ENCODE peak calls at places on chromosomes 1 and 21, in four cellular contexts. K, M, J and L are unnamed samples.

GRCh38 chr1:225425211-225425786 is 2.5 kb downstream of the LBR start:
- DNase-seq in K (no peak), J (no peak), M (no peak), L (peak; percentile 54)

GRCh38 chr1:116365353-116365780 is 7.7 kb upstream of the ATP1A1 start:
- DNase-seq in K (no peak), M (no peak), J (no peak), L (no peak)

GRCh38 chr1:19759740-19760089 is 40.0 kb downstream of the TMCO4 start:
- DNase-seq in M (no peak), J (no peak), K (no peak), L (no peak)

GRCh38 chr1:206693029-206693428 is 8.3 kb downstream of the MAPKAPK2 start:
- DNase-seq in K (no peak), J (no peak), M (no peak), L (no peak)

GRCh38 chr1:182587087-182587486 is 2.0 kb downstream of the RNASEL start:
- DNase-seq in J (no peak), M (no peak), K (no peak), L (no peak)

GRCh38 chr1:6554907-6555778 is at the start of gene TAS1R1:
- DNase-seq in J (no peak), M (no peak), K (no peak), L (no peak)

GRCh38 chr1:41322835-41323234 is 38.4 kb upstream of the FOXO6 start:
- DNase-seq in K (peak; percentile 80), M (peak; percentile 47), J (no peak), L (no peak)

GRCh38 chr1:66495490-66495889 is 38.5 kb upstream of the SGIP1 start:
- DNase-seq in J (no peak), K (no peak), M (no peak), L (no peak)

GRCh38 chr1:55284856-55285255 is 69.7 kb upstream of the USP24 start:
- DNase-seq in M (peak; percentile 24), J (no peak), K (peak; percentile 61), L (no peak)

GRCh38 chr21:42320791-42321190 is 5.6 kb upstream of the TFF3 start:
- DNase-seq in M (no peak), K (no peak), J (no peak), L (no peak)

GRCh38 chr1:234231061-234231892 is 142.0 kb upstream of the COA6 start:
- DNase-seq in J (no peak), K (no peak), M (no peak), L (no peak)

GRCh38 chr1:13832536-13832935 is 132.5 kb downstream of the PRDM2 start:
- DNase-seq in K (no peak), J (no peak), M (no peak), L (no peak)

GRCh38 chr21:14645702-14646101 is 99.6 kb upstream of the SAMSN1 start:
- DNase-seq in J (no peak), M (no peak), K (no peak), L (no peak)

GRCh38 chr1:28037946-28038345 is 50.5 kb downstream of the EYA3 start:
- DNase-seq in K (no peak), J (no peak), M (no peak), L (no peak)

GRCh38 chr1:185776521-185776920 is 42.3 kb downstream of the HMCN1 start:
- DNase-seq in K (no peak), M (no peak), J (no peak), L (no peak)

GRCh38 chr1:94552071-94552586 is 10.6 kb upstream of the F3 start:
- DNase-seq in J (no peak), M (no peak), K (no peak), L (no peak)

DNA sequence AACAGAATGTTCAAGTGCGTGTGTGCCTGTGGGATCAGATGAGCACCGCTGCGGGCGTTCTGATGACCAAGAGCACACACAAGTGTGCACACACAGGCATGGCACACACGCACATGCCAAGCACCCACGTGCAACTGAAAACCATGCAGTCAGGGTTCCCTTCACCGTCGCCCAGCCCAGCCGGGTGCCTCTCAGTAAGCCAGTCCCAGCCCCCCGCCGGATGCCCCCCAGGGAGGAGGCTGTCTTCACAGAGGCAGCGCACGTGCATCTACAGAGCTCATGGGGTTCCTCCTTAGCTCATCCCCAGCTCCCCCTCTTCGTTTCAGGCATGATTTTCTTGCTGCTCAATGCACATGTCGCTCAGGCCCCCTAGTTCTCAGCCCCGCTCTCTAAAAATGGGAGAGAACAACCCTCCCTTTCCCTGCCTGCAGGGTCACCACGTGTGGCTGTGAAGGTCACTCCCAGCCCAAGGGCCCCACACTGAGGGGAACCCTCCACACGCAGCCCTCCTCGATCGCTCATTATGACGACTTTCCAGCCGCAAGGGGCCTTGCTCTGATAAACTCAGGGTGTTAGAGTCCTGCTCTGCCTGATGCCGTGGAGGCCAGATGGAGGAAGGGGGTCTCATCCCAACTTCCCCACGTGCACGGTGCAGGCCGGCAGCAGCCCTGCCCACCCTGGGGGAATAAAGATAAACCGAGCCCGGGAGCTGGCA is 30.4 kb upstream of the ARHGEF16 start:
- DNase-seq in J (no peak), K (no peak), M (no peak), L (no peak)
- H3K27ac ChIP-seq in J (no peak overlapping the region), K (no peak overlapping the region), M (no peak overlapping the region), L (no peak overlapping the region)

GRCh38 chr1:199064971-199065370 is 426.1 kb downstream of the PTPRC start:
- DNase-seq in M (no peak), K (no peak), J (no peak), L (no peak)
- H3K4me1 ChIP-seq in M (no peaks in the 10 kb centered on the region), K (no peaks in the 10 kb centered on the region), J (no peaks in the 10 kb centered on the region), L (no peaks in the 10 kb centered on the region)

GRCh38 chr1:241847796-241848668 is at the start of gene EXO1:
- DNase-seq in K (peak; percentile 96), J (peak; percentile 53), M (peak; percentile 85), L (no peak)

GRCh38 chr1:241847540-241847795 is 536 bp upstream of the EXO1 start:
- DNase-seq in M (no peak), J (no peak), K (no peak), L (no peak)

GRCh38 chr1:241848680-241849344 is 808 bp downstream of the EXO1 start:
- DNase-seq in K (peak; percentile 20), M (no peak), J (no peak), L (no peak)

GRCh38 chr1:241846375-241846774 is 1.6 kb upstream of the EXO1 start:
- DNase-seq in K (no peak), J (no peak), M (no peak), L (no peak)

GRCh38 chr1:241846862-241847539 is 1.0 kb upstream of the EXO1 start:
- DNase-seq in M (no peak), K (no peak), J (no peak), L (no peak)
- H3K27ac ChIP-seq in M (no peak overlapping the region), K (no peak overlapping the region), J (peak overlapping the region; percentile 99), L (peak overlapping the region; percentile 84)

GRCh38 chr1:109567823-109568222 is 19.4 kb downstream of the GNAI3 start:
- DNase-seq in J (no peak), M (no peak), K (no peak), L (no peak)
- H3K4me1 ChIP-seq in J (peaks cover 91% of the 10 kb centered on the region), M (peaks cover 5% of the 10 kb centered on the region), K (peaks cover 32% of the 10 kb centered on the region), L (peaks cover 20% of the 10 kb centered on the region)

DNA sequence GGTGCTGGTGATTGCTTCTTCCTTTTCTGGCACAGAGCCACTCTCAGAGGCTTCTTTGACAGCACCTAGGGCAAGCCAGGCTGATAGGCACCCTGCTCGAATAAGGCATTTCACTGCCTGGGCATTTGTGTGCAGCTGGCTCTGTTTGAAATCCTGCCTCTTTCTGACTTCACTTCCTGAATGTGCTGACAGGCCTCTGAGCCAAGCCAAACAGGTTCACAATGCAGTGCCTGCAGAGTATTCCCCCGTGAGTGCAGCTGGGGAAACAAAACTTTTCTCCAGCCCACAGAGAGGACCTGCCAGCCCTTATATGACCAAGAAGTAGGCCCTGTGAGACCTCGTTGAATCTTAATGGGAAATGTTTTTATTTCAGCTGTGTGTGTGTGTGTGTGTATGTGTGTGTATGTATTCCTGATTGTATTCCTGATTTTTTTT is 10.4 kb downstream of the JUN start:
- DNase-seq in M (no peak), K (peak; percentile 21), J (no peak), L (no peak)
- H3K27ac ChIP-seq in M (no peak overlapping the region), K (no peak overlapping the region), J (peak overlapping the region; percentile 60), L (no peak overlapping the region)

DNA sequence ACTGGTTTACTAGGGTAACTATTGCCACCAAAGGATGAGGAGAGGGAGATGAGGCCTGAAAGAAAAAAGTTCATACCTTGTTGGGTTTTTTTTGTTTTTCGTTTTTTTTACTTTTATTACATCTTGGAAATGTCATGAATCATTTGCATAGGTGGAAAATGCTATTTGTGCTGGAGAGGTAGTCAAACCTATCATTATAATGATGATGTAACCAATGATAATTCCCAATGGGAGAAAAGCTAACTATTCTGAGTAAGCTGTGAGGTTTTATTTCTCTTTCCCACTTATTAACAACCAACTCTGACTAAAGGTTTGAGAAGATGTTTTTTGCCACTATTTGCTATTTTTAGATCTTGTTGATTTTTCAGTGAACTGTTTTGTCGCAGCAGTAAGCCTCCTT is 29.0 kb downstream of the SH3GLB1 start:
- DNase-seq in J (no peak), M (no peak), K (no peak), L (no peak)
- H3K4me1 ChIP-seq in J (no peaks in the 10 kb centered on the region), M (no peaks in the 10 kb centered on the region), K (no peaks in the 10 kb centered on the region), L (no peaks in the 10 kb centered on the region)

DNA sequence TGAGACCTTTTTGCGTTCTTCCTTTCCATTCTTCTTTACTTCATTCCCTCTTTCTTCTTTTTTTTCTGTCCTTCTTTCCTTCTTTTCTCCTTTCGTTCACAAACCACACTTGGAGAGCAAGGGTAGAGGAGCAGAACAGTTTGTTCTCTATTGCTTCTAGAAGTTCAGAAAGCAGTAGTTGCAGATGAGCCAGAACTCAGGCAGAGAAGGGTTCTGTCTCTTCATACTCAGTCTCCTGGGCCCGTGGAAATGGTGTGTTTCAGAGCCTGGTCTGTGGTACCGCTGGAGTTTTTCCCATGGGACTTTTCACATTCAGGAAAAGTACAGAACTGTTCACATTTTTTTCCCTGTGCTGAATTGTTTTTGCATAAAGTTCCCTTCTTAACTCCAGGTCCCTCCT is 87.0 kb downstream of the ATP5PO start:
- DNase-seq in M (no peak), J (no peak), K (no peak), L (no peak)
- H3K27ac ChIP-seq in M (no peak overlapping the region), J (no peak overlapping the region), K (no peak overlapping the region), L (no peak overlapping the region)

DNA sequence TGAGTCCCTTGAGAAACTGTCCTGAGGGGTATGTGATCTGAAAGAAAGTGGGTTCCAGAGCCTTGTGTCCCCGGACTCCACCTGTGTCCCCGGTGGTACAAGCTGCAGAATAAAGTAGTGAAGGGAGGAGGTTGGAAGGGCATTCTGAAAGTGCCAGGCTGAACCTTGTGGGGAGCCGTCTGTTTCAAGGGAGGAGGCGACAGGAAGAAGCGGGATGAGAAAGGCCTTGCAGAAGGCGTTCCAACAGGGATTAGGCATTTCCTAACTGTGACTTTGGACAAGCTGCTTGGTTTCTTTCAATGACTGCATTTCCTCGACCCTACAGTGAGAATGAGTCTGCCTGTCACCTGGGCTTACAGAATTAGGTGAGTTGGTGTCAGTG is 5.8 kb downstream of the FOXD3 start:
- DNase-seq in K (peak; percentile 19), M (no peak), J (no peak), L (no peak)
- H3K4me1 ChIP-seq in K (peaks cover 8% of the 10 kb centered on the region), M (peaks cover 7% of the 10 kb centered on the region), J (peaks cover 43% of the 10 kb centered on the region), L (no peaks in the 10 kb centered on the region)

GRCh38 chr1:35223109-35223630 is 30.2 kb upstream of the SFPQ start:
- DNase-seq in M (no peak), J (no peak), K (no peak), L (no peak)
- H3K27ac ChIP-seq in M (no peak overlapping the region), J (peak overlapping the region; percentile 39), K (no peak overlapping the region), L (no peak overlapping the region)